ENCODE peak calls at places on chromosomes 13 and 19, in five cellular contexts. Q is lower lobe of right lung; J is stromal cell of bone marrow; Z is neuronal stem cell; P is stimulated activated naive CD4-positive, alpha-beta T cell. U is an unnamed sample.

GRCh38 chr13:110716235-110716505 is 2.7 kb downstream of the ING1 start:
- DNase-seq in Q (peak; percentile 63), J (no peak), Z (no peak), P (no peak), U (peak; percentile 73)

GRCh38 chr13:102333320-102334181 is 68.3 kb downstream of the FGF14 start:
- DNase-seq in Q (no peak), J (no peak), Z (no peak), P (no peak), U (no peak)

GRCh38 chr13:110129076-110129475 is 177.9 kb downstream of the COL4A1 start:
- DNase-seq in Q (no peak), J (no peak), Z (no peak), P (no peak), U (no peak)

GRCh38 chr19:43956827-43957226 is 5.8 kb downstream of the ZNF221 start:
- DNase-seq in Q (no peak), J (no peak), Z (no peak), P (no peak), U (no peak)

GRCh38 chr13:29535663-29536655 is 59.5 kb downstream of the SLC7A1 start:
- DNase-seq in Q (no peak), J (no peak), Z (no peak), P (no peak), U (no peak)

GRCh38 chr13:25032160-25032559 is 63.8 kb upstream of the PABPC3 start:
- DNase-seq in Q (no peak), J (no peak), Z (no peak), P (no peak), U (no peak)

GRCh38 chr19:35773020-35773809 is 2.1 kb upstream of the ARHGAP33 start:
- DNase-seq in Q (no peak), J (no peak), Z (no peak), P (no peak), U (no peak)

GRCh38 chr13:32142956-32143375 is 111.4 kb downstream of the FRY start:
- DNase-seq in Q (no peak), J (no peak), Z (no peak), P (no peak), U (no peak)

GRCh38 chr13:61768175-61768574 is 352.5 kb upstream of the PCDH20 start:
- DNase-seq in Q (no peak), J (no peak), Z (no peak), P (no peak), U (no peak)

GRCh38 chr19:42850981-42851717 is 28.4 kb downstream of the PSG1 start:
- DNase-seq in Q (no peak), J (peak; percentile 77), Z (no peak), P (no peak), U (no peak)

GRCh38 chr19:33278403-33279269 is 23.7 kb downstream of the CEBPA start:
- DNase-seq in Q (peak; percentile 78), J (no peak), Z (no peak), P (no peak), U (peak; percentile 61)

GRCh38 chr13:72295173-72295572 is 428.2 kb upstream of the DACH1 start:
- DNase-seq in Q (no peak), J (peak; percentile 15), Z (no peak), P (no peak), U (no peak)

GRCh38 chr19:2722541-2723344 is 1.6 kb upstream of the DIRAS1 start:
- DNase-seq in Q (peak; percentile 65), J (peak; percentile 75), Z (no peak), P (no peak), U (peak; percentile 85)

GRCh38 chr13:43785681-43786471 is 896 bp downstream of the ENOX1 start:
- DNase-seq in Q (peak; percentile 60), J (peak; percentile 61), Z (peak; percentile 41), P (no peak), U (peak; percentile 89)

GRCh38 chr19:13162749-13163608 is 12.8 kb downstream of the IER2 start:
- DNase-seq in Q (peak; percentile 98), J (peak; percentile 97), Z (peak; percentile 93), P (peak; percentile 73), U (peak; percentile 98)

GRCh38 chr19:33047422-33047821 is 17.3 kb downstream of the RHPN2 start:
- DNase-seq in Q (peak; percentile 70), J (no peak), Z (no peak), P (no peak), U (no peak)

GRCh38 chr13:51764184-51765141 is 39.5 kb downstream of the DHRS12 start:
- DNase-seq in Q (no peak), J (peak; percentile 89), Z (no peak), P (peak; percentile 34), U (peak; percentile 77)

GRCh38 chr13:44732503-44733098 is 156.5 kb upstream of the TSC22D1 start:
- DNase-seq in Q (no peak), J (no peak), Z (no peak), P (no peak), U (no peak)

GRCh38 chr19:46983097-46983496 is 36.5 kb upstream of the NPAS1 start:
- DNase-seq in Q (no peak), J (no peak), Z (no peak), P (no peak), U (no peak)

GRCh38 chr19:13127051-13127450 is 9.0 kb downstream of the NACC1 start:
- DNase-seq in Q (no peak), J (no peak), Z (no peak), P (no peak), U (no peak)